ENCODE peak calls at places on chromosomes 3 and 15, in six cellular contexts. One of them, this sample, is unnamed.

GRCh38 chr3:33096103-33096868 is 660 bp downstream of the GLB1 start:
- DNase-seq in SK-N-SH: peak
- DNase-seq in heart left ventricle: peak
- DNase-seq in CD8-positive, alpha-beta memory T cell: peak
- DNase-seq in heart right ventricle: peak
- DNase-seq in spleen: peak
- DNase-seq in this sample: peak

GRCh38 chr3:156463123-156463522 is 91.8 kb downstream of the SSR3 start:
- DNase-seq in SK-N-SH: no peak
- DNase-seq in heart left ventricle: no peak
- DNase-seq in CD8-positive, alpha-beta memory T cell: no peak
- DNase-seq in heart right ventricle: no peak
- DNase-seq in spleen: no peak
- DNase-seq in this sample: no peak

GRCh38 chr15:91289324-91289723 is 189.3 kb downstream of the SV2B start:
- DNase-seq in SK-N-SH: peak
- DNase-seq in heart left ventricle: no peak
- DNase-seq in CD8-positive, alpha-beta memory T cell: no peak
- DNase-seq in heart right ventricle: peak
- DNase-seq in spleen: no peak
- DNase-seq in this sample: no peak

GRCh38 chr15:80958818-80959495 is 30.7 kb downstream of the MESD start:
- DNase-seq in SK-N-SH: no peak
- DNase-seq in heart left ventricle: no peak
- DNase-seq in CD8-positive, alpha-beta memory T cell: no peak
- DNase-seq in heart right ventricle: no peak
- DNase-seq in spleen: no peak
- DNase-seq in this sample: no peak

GRCh38 chr3:11457126-11457525 is 184.9 kb downstream of the ATG7 start:
- DNase-seq in SK-N-SH: no peak
- DNase-seq in heart left ventricle: no peak
- DNase-seq in CD8-positive, alpha-beta memory T cell: no peak
- DNase-seq in heart right ventricle: no peak
- DNase-seq in spleen: no peak
- DNase-seq in this sample: no peak

GRCh38 chr15:91448245-91448644 is 348.2 kb downstream of the SV2B start:
- DNase-seq in SK-N-SH: no peak
- DNase-seq in heart left ventricle: no peak
- DNase-seq in CD8-positive, alpha-beta memory T cell: no peak
- DNase-seq in heart right ventricle: no peak
- DNase-seq in spleen: no peak
- DNase-seq in this sample: no peak

GRCh38 chr3:174495231-174495755 is 363.8 kb upstream of the NAALADL2 start:
- DNase-seq in SK-N-SH: no peak
- DNase-seq in heart left ventricle: no peak
- DNase-seq in CD8-positive, alpha-beta memory T cell: no peak
- DNase-seq in heart right ventricle: no peak
- DNase-seq in spleen: no peak
- DNase-seq in this sample: no peak

GRCh38 chr15:40441736-40442531 is 1.2 kb downstream of the BAHD1 start:
- DNase-seq in SK-N-SH: peak
- DNase-seq in heart left ventricle: no peak
- DNase-seq in CD8-positive, alpha-beta memory T cell: no peak
- DNase-seq in heart right ventricle: no peak
- DNase-seq in spleen: peak
- DNase-seq in this sample: no peak

GRCh38 chr15:28992996-28993719 is 107.4 kb downstream of the APBA2 start:
- DNase-seq in SK-N-SH: no peak
- DNase-seq in heart left ventricle: no peak
- DNase-seq in CD8-positive, alpha-beta memory T cell: no peak
- DNase-seq in heart right ventricle: no peak
- DNase-seq in spleen: no peak
- DNase-seq in this sample: peak

GRCh38 chr3:105866656-105867653 is 1.9 kb downstream of the CBLB start:
- DNase-seq in SK-N-SH: no peak
- DNase-seq in heart left ventricle: peak
- DNase-seq in CD8-positive, alpha-beta memory T cell: no peak
- DNase-seq in heart right ventricle: no peak
- DNase-seq in spleen: no peak
- DNase-seq in this sample: peak

GRCh38 chr3:55162031-55162784 is 234.3 kb upstream of the LRTM1 start:
- DNase-seq in SK-N-SH: no peak
- DNase-seq in heart left ventricle: no peak
- DNase-seq in CD8-positive, alpha-beta memory T cell: no peak
- DNase-seq in heart right ventricle: no peak
- DNase-seq in spleen: no peak
- DNase-seq in this sample: no peak

DNA sequence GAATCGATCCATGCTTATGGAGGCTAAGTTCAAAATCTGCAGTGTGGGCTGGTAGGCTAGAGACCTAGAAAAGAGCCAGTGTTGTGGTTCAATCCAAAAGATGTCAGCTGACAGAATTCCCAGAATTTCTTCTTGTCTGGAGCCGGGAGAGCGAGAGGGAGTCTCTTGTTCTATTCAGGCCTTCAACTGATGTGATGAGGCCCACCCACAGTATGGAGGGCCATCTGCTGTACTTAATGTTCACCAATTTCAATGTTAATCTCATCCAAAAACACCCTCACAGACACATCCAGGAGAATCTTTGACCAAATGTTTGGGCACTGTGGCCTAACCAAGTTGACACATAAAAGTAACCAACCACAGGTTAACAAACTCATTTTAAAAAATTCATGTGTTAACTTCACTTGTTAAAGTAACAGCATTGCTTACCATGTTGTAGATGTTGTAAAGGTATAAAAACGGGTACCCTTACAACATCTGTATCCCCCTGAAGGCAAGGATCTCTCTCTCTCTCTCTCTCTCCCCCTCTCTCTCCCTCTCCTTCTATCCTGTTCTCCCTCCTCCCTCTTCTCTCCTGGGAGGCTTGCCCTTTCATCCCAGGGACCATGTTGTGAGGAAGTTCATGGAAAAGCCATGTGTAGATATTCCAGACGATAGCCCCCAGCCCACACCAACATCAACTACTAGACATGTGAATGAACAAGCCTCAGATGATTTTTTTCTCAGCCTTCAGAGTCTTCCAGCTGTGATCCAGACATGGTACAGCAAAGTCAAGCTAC is 66.4 kb upstream of the CHD2 start:
- DNase-seq in SK-N-SH: no peak
- DNase-seq in heart left ventricle: no peak
- DNase-seq in CD8-positive, alpha-beta memory T cell: no peak
- DNase-seq in heart right ventricle: no peak
- DNase-seq in spleen: no peak
- DNase-seq in this sample: no peak
- H3K27ac ChIP-seq in SK-N-SH: peak
- H3K27ac ChIP-seq in heart left ventricle: peak
- H3K27ac ChIP-seq in CD8-positive, alpha-beta memory T cell: no peak
- H3K27ac ChIP-seq in heart right ventricle: peak
- H3K27ac ChIP-seq in spleen: peak
- H3K27ac ChIP-seq in this sample: peak

GRCh38 chr15:78233496-78233895 is 869 bp downstream of the ACSBG1 start:
- DNase-seq in SK-N-SH: no peak
- DNase-seq in heart left ventricle: no peak
- DNase-seq in CD8-positive, alpha-beta memory T cell: no peak
- DNase-seq in heart right ventricle: no peak
- DNase-seq in spleen: peak
- DNase-seq in this sample: no peak
- H3K27ac ChIP-seq in SK-N-SH: no peak
- H3K27ac ChIP-seq in heart left ventricle: no peak
- H3K27ac ChIP-seq in CD8-positive, alpha-beta memory T cell: no peak
- H3K27ac ChIP-seq in heart right ventricle: no peak
- H3K27ac ChIP-seq in spleen: no peak
- H3K27ac ChIP-seq in this sample: no peak

GRCh38 chr15:51223771-51224229 is 114.6 kb downstream of the CYP19A1 start:
- DNase-seq in SK-N-SH: no peak
- DNase-seq in heart left ventricle: no peak
- DNase-seq in CD8-positive, alpha-beta memory T cell: no peak
- DNase-seq in heart right ventricle: no peak
- DNase-seq in spleen: no peak
- DNase-seq in this sample: no peak

GRCh38 chr15:51226813-51227212 is 111.6 kb downstream of the CYP19A1 start:
- DNase-seq in SK-N-SH: no peak
- DNase-seq in heart left ventricle: no peak
- DNase-seq in CD8-positive, alpha-beta memory T cell: no peak
- DNase-seq in heart right ventricle: no peak
- DNase-seq in spleen: no peak
- DNase-seq in this sample: no peak

GRCh38 chr15:51229907-51230328 is 108.5 kb downstream of the CYP19A1 start:
- DNase-seq in SK-N-SH: peak
- DNase-seq in heart left ventricle: no peak
- DNase-seq in CD8-positive, alpha-beta memory T cell: no peak
- DNase-seq in heart right ventricle: no peak
- DNase-seq in spleen: no peak
- DNase-seq in this sample: no peak

GRCh38 chr15:51224428-51224827 is 114.0 kb downstream of the CYP19A1 start:
- DNase-seq in SK-N-SH: no peak
- DNase-seq in heart left ventricle: no peak
- DNase-seq in CD8-positive, alpha-beta memory T cell: no peak
- DNase-seq in heart right ventricle: no peak
- DNase-seq in spleen: no peak
- DNase-seq in this sample: no peak

GRCh38 chr15:51227967-51228783 is 110.2 kb downstream of the CYP19A1 start:
- DNase-seq in SK-N-SH: no peak
- DNase-seq in heart left ventricle: peak
- DNase-seq in CD8-positive, alpha-beta memory T cell: no peak
- DNase-seq in heart right ventricle: peak
- DNase-seq in spleen: no peak
- DNase-seq in this sample: no peak
- H3K27ac ChIP-seq in SK-N-SH: peak
- H3K27ac ChIP-seq in heart left ventricle: no peak
- H3K27ac ChIP-seq in CD8-positive, alpha-beta memory T cell: no peak
- H3K27ac ChIP-seq in heart right ventricle: no peak
- H3K27ac ChIP-seq in spleen: peak
- H3K27ac ChIP-seq in this sample: no peak

DNA sequence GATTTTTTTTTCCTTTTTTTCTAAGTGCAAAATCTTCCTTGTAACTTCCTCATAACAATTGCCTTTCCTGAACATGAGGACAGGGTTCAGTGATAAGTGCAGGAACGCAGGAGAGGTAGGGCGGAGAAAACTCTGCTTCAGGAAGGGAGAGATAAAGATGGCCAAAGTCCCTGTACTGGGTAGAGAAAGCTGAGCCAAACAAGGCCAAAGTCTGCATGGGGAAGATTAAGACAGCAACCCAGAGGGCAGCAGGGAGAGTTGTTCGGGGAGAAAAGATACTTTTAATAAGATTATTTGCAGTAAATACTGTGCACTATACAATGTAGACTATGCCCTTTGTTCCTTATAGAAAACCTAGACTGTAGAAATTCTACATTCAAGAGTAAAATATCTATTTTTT is 55.4 kb upstream of the LRRFIP2 start:
- DNase-seq in SK-N-SH: no peak
- DNase-seq in heart left ventricle: no peak
- DNase-seq in CD8-positive, alpha-beta memory T cell: no peak
- DNase-seq in heart right ventricle: no peak
- DNase-seq in spleen: no peak
- DNase-seq in this sample: no peak
- H3K27ac ChIP-seq in SK-N-SH: no peak
- H3K27ac ChIP-seq in heart left ventricle: no peak
- H3K27ac ChIP-seq in CD8-positive, alpha-beta memory T cell: peak
- H3K27ac ChIP-seq in heart right ventricle: no peak
- H3K27ac ChIP-seq in spleen: no peak
- H3K27ac ChIP-seq in this sample: no peak

GRCh38 chr3:109018828-109019227 is 65.1 kb upstream of the GUCA1C start:
- DNase-seq in SK-N-SH: no peak
- DNase-seq in heart left ventricle: no peak
- DNase-seq in CD8-positive, alpha-beta memory T cell: no peak
- DNase-seq in heart right ventricle: no peak
- DNase-seq in spleen: no peak
- DNase-seq in this sample: no peak
- H3K27ac ChIP-seq in SK-N-SH: no peak
- H3K27ac ChIP-seq in heart left ventricle: no peak
- H3K27ac ChIP-seq in CD8-positive, alpha-beta memory T cell: no peak
- H3K27ac ChIP-seq in heart right ventricle: no peak
- H3K27ac ChIP-seq in spleen: no peak
- H3K27ac ChIP-seq in this sample: no peak

GRCh38 chr3:9902372-9903237 is at the start of gene IL17RE:
- DNase-seq in SK-N-SH: no peak
- DNase-seq in heart left ventricle: no peak
- DNase-seq in CD8-positive, alpha-beta memory T cell: no peak
- DNase-seq in heart right ventricle: no peak
- DNase-seq in spleen: peak
- DNase-seq in this sample: no peak
- H3K27ac ChIP-seq in SK-N-SH: peak
- H3K27ac ChIP-seq in heart left ventricle: peak
- H3K27ac ChIP-seq in CD8-positive, alpha-beta memory T cell: no peak
- H3K27ac ChIP-seq in heart right ventricle: peak
- H3K27ac ChIP-seq in spleen: peak
- H3K27ac ChIP-seq in this sample: no peak

GRCh38 chr3:172060234-172060633 is 20.9 kb downstream of the FNDC3B start:
- DNase-seq in SK-N-SH: no peak
- DNase-seq in heart left ventricle: no peak
- DNase-seq in CD8-positive, alpha-beta memory T cell: no peak
- DNase-seq in heart right ventricle: no peak
- DNase-seq in spleen: no peak
- DNase-seq in this sample: no peak
- H3K27ac ChIP-seq in SK-N-SH: no peak
- H3K27ac ChIP-seq in heart left ventricle: no peak
- H3K27ac ChIP-seq in CD8-positive, alpha-beta memory T cell: no peak
- H3K27ac ChIP-seq in heart right ventricle: no peak
- H3K27ac ChIP-seq in spleen: no peak
- H3K27ac ChIP-seq in this sample: no peak

GRCh38 chr3:13071695-13072094 is 1.5 kb downstream of the IQSEC1 start:
- DNase-seq in SK-N-SH: no peak
- DNase-seq in heart left ventricle: no peak
- DNase-seq in CD8-positive, alpha-beta memory T cell: no peak
- DNase-seq in heart right ventricle: no peak
- DNase-seq in spleen: no peak
- DNase-seq in this sample: no peak

GRCh38 chr3:13068269-13069010 is 4.8 kb downstream of the IQSEC1 start:
- DNase-seq in SK-N-SH: no peak
- DNase-seq in heart left ventricle: no peak
- DNase-seq in CD8-positive, alpha-beta memory T cell: no peak
- DNase-seq in heart right ventricle: no peak
- DNase-seq in spleen: no peak
- DNase-seq in this sample: no peak

GRCh38 chr3:13072239-13073041 is 789 bp downstream of the IQSEC1 start:
- DNase-seq in SK-N-SH: peak
- DNase-seq in heart left ventricle: peak
- DNase-seq in CD8-positive, alpha-beta memory T cell: no peak
- DNase-seq in heart right ventricle: peak
- DNase-seq in spleen: peak
- DNase-seq in this sample: peak

GRCh38 chr3:13069495-13069894 is 3.7 kb downstream of the IQSEC1 start:
- DNase-seq in SK-N-SH: no peak
- DNase-seq in heart left ventricle: no peak
- DNase-seq in CD8-positive, alpha-beta memory T cell: peak
- DNase-seq in heart right ventricle: no peak
- DNase-seq in spleen: no peak
- DNase-seq in this sample: no peak

GRCh38 chr3:13070622-13071021 is 2.6 kb downstream of the IQSEC1 start:
- DNase-seq in SK-N-SH: no peak
- DNase-seq in heart left ventricle: no peak
- DNase-seq in CD8-positive, alpha-beta memory T cell: no peak
- DNase-seq in heart right ventricle: no peak
- DNase-seq in spleen: no peak
- DNase-seq in this sample: no peak
- H3K27ac ChIP-seq in SK-N-SH: no peak
- H3K27ac ChIP-seq in heart left ventricle: no peak
- H3K27ac ChIP-seq in CD8-positive, alpha-beta memory T cell: no peak
- H3K27ac ChIP-seq in heart right ventricle: no peak
- H3K27ac ChIP-seq in spleen: peak
- H3K27ac ChIP-seq in this sample: no peak

This sample was measured in substantia nigra.